ENCODE peak calls at places on chromosomes 11 and 22, in ten cellular contexts. C is GM12878; K is brain microvascular endothelial cell; X is mesendoderm; J is prostate gland; S is spleen; N is ovary; E is naive thymus-derived CD4-positive, alpha-beta T cell; U is body of pancreas; V is endodermal cell. H is an unnamed sample.

GRCh38 chr11:83558281-83558680 is 272.1 kb upstream of the CCDC90B start:
- DNase-seq in C (no peak), V (no peak), J (no peak), X (no peak), U (no peak), S (no peak), N (no peak), E (no peak), K (no peak), H (no peak)

GRCh38 chr11:34641456-34641855 is 20.6 kb downstream of the EHF start:
- DNase-seq in N (no peak), U (no peak), J (no peak), X (no peak), V (no peak), C (no peak), S (no peak), E (no peak), K (no peak), H (no peak)

GRCh38 chr22:33325232-33326004 is 267.2 kb upstream of the SYN3 start:
- DNase-seq in C (peak; percentile 87), E (no peak), X (no peak), S (no peak), K (no peak), U (no peak), N (no peak), V (no peak), J (no peak), H (no peak)

GRCh38 chr11:84089072-84090057 is 803.2 kb upstream of the CCDC90B start:
- DNase-seq in C (no peak), N (no peak), J (no peak), U (no peak), S (no peak), E (no peak), X (no peak), V (no peak), K (no peak), H (no peak)

GRCh38 chr22:39396156-39396796 is 3.3 kb upstream of the TAB1 start:
- DNase-seq in X (no peak), S (no peak), U (no peak), N (no peak), J (no peak), V (no peak), E (no peak), K (peak; percentile 14), C (no peak), H (no peak)

GRCh38 chr22:25950101-25950500 is 208.1 kb downstream of the MYO18B start:
- DNase-seq in U (no peak), K (no peak), X (no peak), N (no peak), V (no peak), J (no peak), S (no peak), E (no peak), C (peak; percentile 43), H (no peak)

GRCh38 chr11:132779487-132779886 is 752.8 kb downstream of the OPCML start:
- DNase-seq in C (no peak), J (no peak), V (no peak), K (peak; percentile 12), S (no peak), N (no peak), E (no peak), U (no peak), X (peak; percentile 51), H (no peak)

GRCh38 chr11:123653405-123653996 is 923 bp downstream of the SCN3B start:
- DNase-seq in V (no peak), S (no peak), U (no peak), J (no peak), X (peak; percentile 77), K (no peak), E (no peak), C (no peak), N (no peak), H (no peak)

GRCh38 chr22:46031066-46031465 is 54.1 kb upstream of the WNT7B start:
- DNase-seq in X (no peak), V (peak; percentile 36), S (peak; percentile 59), E (no peak), U (peak; percentile 7), J (no peak), N (peak; percentile 35), C (no peak), K (no peak), H (no peak)

GRCh38 chr22:24772493-24773220 is 1.9 kb downstream of the PIWIL3 start:
- DNase-seq in X (peak; percentile 96), S (no peak), E (no peak), C (no peak), J (no peak), V (peak; percentile 87), N (no peak), U (no peak), K (peak; percentile 16), H (no peak)

GRCh38 chr11:17013548-17014320 is 480 bp downstream of the PLEKHA7 start:
- DNase-seq in X (peak; percentile 11), S (peak; percentile 74), N (peak; percentile 31), E (peak; percentile 29), J (no peak), V (peak; percentile 81), K (no peak), U (peak; percentile 47), C (no peak), H (no peak)

GRCh38 chr11:58739725-58740430 is 8.1 kb upstream of the GLYAT start:
- DNase-seq in X (peak; percentile 57), E (no peak), N (no peak), K (peak; percentile 2), V (peak; percentile 40), C (no peak), U (no peak), S (no peak), J (no peak), H (no peak)

GRCh38 chr11:111736621-111737055 is 29.6 kb downstream of the PPP2R1B start:
- DNase-seq in C (no peak), K (no peak), N (no peak), S (no peak), X (no peak), V (no peak), E (no peak), U (no peak), J (no peak), H (no peak)

GRCh38 chr22:30221121-30221992 is 25.2 kb downstream of the LIF start:
- DNase-seq in U (no peak), K (no peak), E (peak; percentile 56), V (no peak), J (no peak), X (no peak), N (no peak), C (peak; percentile 56), S (peak; percentile 90), H (no peak)

GRCh38 chr11:110984147-110984546 is 261.4 kb upstream of the POU2AF2 start:
- DNase-seq in J (no peak), U (no peak), C (no peak), X (peak; percentile 32), K (peak; percentile 48), E (no peak), S (no peak), N (no peak), V (no peak), H (no peak)

GRCh38 chr11:12687740-12688139 is 13.5 kb downstream of the TEAD1 start:
- DNase-seq in J (no peak), X (peak; percentile 95), E (no peak), N (no peak), S (no peak), C (no peak), K (no peak), V (peak; percentile 88), U (peak; percentile 35), H (no peak)

GRCh38 chr11:83713701-83714100 is 427.5 kb upstream of the CCDC90B start:
- DNase-seq in U (peak; percentile 49), S (no peak), N (no peak), E (no peak), V (no peak), J (no peak), X (no peak), K (no peak), C (no peak), H (no peak)

GRCh38 chr22:48711669-48712068 is 1116.0 kb downstream of the BRD1 start:
- DNase-seq in J (no peak), K (no peak), E (no peak), S (peak; percentile 42), V (no peak), X (no peak), U (no peak), C (no peak), N (no peak), H (no peak)
- H3K27ac ChIP-seq in J (no peak overlapping the region), K (no peak overlapping the region), E (no peak overlapping the region), S (no peak overlapping the region), V (no peak overlapping the region), X (no peak overlapping the region), U (no peak overlapping the region), C (no peak overlapping the region), N (no peak overlapping the region), H (no peak overlapping the region)

GRCh38 chr11:27201454-27202302 is 161.1 kb downstream of the BBOX1 start:
- DNase-seq in J (peak; percentile 98), E (no peak), C (no peak), N (peak; percentile 93), V (peak; percentile 54), X (no peak), S (no peak), U (peak; percentile 89), K (peak; percentile 76), H (peak; percentile 59)
- H3K27ac ChIP-seq in J (peak overlapping the region; percentile 61), E (no peak overlapping the region), C (no peak overlapping the region), N (peak overlapping the region; percentile 70), V (no peak overlapping the region), X (no peak overlapping the region), S (peak overlapping the region; percentile 79), U (peak overlapping the region; percentile 68), K (no peak overlapping the region), H (no peak overlapping the region)

GRCh38 chr22:20869234-20869633 is 10.4 kb downstream of the SNAP29 start:
- DNase-seq in N (no peak), U (no peak), J (no peak), C (no peak), V (no peak), X (no peak), S (no peak), K (no peak), E (no peak), H (no peak)
- H3K27ac ChIP-seq in N (no peak overlapping the region), U (no peak overlapping the region), J (no peak overlapping the region), C (no peak overlapping the region), V (no peak overlapping the region), X (no peak overlapping the region), S (peak overlapping the region; percentile 86), K (no peak overlapping the region), E (no peak overlapping the region), H (no peak overlapping the region)

GRCh38 chr22:27405672-27406388 is 395.7 kb downstream of the MN1 start:
- DNase-seq in E (peak; percentile 25), J (peak; percentile 34), K (no peak), V (peak; percentile 93), C (no peak), X (peak; percentile 67), N (peak; percentile 48), U (peak; percentile 77), S (no peak), H (peak; percentile 31)

GRCh38 chr22:27408068-27408467 is 393.5 kb downstream of the MN1 start:
- DNase-seq in J (no peak), C (no peak), S (no peak), V (no peak), E (no peak), X (no peak), N (no peak), U (no peak), K (no peak), H (no peak)

GRCh38 chr22:27409299-27409698 is 392.3 kb downstream of the MN1 start:
- DNase-seq in U (no peak), K (no peak), V (no peak), J (no peak), C (no peak), S (no peak), E (no peak), N (no peak), X (no peak), H (no peak)

GRCh38 chr22:27407369-27407985 is 394.1 kb downstream of the MN1 start:
- DNase-seq in C (no peak), S (no peak), J (no peak), E (no peak), N (no peak), U (no peak), K (no peak), V (no peak), X (no peak), H (no peak)

GRCh38 chr22:27406389-27406861 is 395.1 kb downstream of the MN1 start:
- DNase-seq in K (no peak), C (no peak), U (no peak), S (no peak), V (no peak), N (no peak), E (no peak), X (no peak), J (no peak), H (no peak)
- H3K27ac ChIP-seq in K (no peak overlapping the region), C (no peak overlapping the region), U (no peak overlapping the region), S (no peak overlapping the region), V (no peak overlapping the region), N (no peak overlapping the region), E (no peak overlapping the region), X (no peak overlapping the region), J (no peak overlapping the region), H (no peak overlapping the region)